ENCODE peak calls at places on chromosomes 6 and 20, in nine cellular contexts. U is neural progenitor cell; B is stimulated activated naive B cell treated with anti-CD40 and anti-IgM and Interleukin-4, amounts not matched to agents 10 μg/mL and 1 μg/mL and 100 μg/mL, for 72 hours; V is EH; W is H9; H is activated CD8-positive, alpha-beta memory T cell treated with anti-CD3 and anti-CD28 coated beads, Interleukin-2, amount 50 U/mL, for 48 hours; M is stimulated activated CD4-positive, alpha-beta T cell treated with anti-CD3 and anti-CD28 coated beads, Interleukin-2, amount 100 ng/mL, for 4 hours; A is T-cell; O is spleen. N is an unnamed sample.

GRCh38 chr6:76594109-76594508 is 521.6 kb upstream of the IMPG1 start:
- DNase-seq in U (no peak), B (no peak), W (no peak), A (no peak), O (no peak), V (no peak), M (no peak), H (no peak), N (no peak)

GRCh38 chr6:167237438-167237837 is 53.7 kb upstream of the UNC93A start:
- DNase-seq in A (no peak), V (no peak), W (no peak), M (no peak), B (no peak), O (no peak), H (no peak), U (no peak), N (no peak)

GRCh38 chr20:51219544-51219943 is 196.6 kb upstream of the KCNG1 start:
- DNase-seq in V (no peak), H (no peak), B (no peak), A (no peak), O (no peak), W (no peak), M (no peak), U (no peak), N (no peak)

GRCh38 chr6:1481326-1481725 is 92.0 kb downstream of the FOXF2 start:
- DNase-seq in A (no peak), B (no peak), O (no peak), V (peak; percentile 98), U (no peak), H (no peak), W (no peak), M (no peak), N (no peak)

GRCh38 chr6:111562271-111562670 is 43.4 kb downstream of the TRAF3IP2 start:
- DNase-seq in V (no peak), M (no peak), A (no peak), H (no peak), O (no peak), U (no peak), W (no peak), B (no peak), N (no peak)

GRCh38 chr6:104959453-104959858 is 2.5 kb downstream of the LIN28B start:
- DNase-seq in B (no peak), A (no peak), W (no peak), O (no peak), H (no peak), V (no peak), U (no peak), M (no peak), N (no peak)

GRCh38 chr6:158142789-158143188 is 25.3 kb downstream of the SERAC1 start:
- DNase-seq in O (no peak), W (no peak), V (peak; percentile 72), A (no peak), B (no peak), U (no peak), H (no peak), M (no peak), N (no peak)

GRCh38 chr20:24388828-24389325 is 80.6 kb upstream of the SYNDIG1 start:
- DNase-seq in O (no peak), A (no peak), H (no peak), V (no peak), U (no peak), B (no peak), W (peak; percentile 18), M (no peak), N (no peak)